ENCODE peak calls at places on chromosomes 6 and 20, in four cellular contexts. O is stimulated activated CD8-positive, alpha-beta memory T cell treated with anti-CD3 and anti-CD28 coated beads, Interleukin-2, amount 100 ng/mL, for 1 hour; B is activated CD4-positive, alpha-beta T cell treated with anti-CD3 and anti-CD28 coated beads, Interleukin-2, amount 50 U/mL, for 1 hour; S is astrocyte of the spinal cord. Z is an unnamed sample.

GRCh38 chr6:21653902-21654301 is 60.4 kb downstream of the SOX4 start:
- DNase-seq in S (no peak), O (no peak), B (no peak), Z (no peak)

GRCh38 chr6:41741625-41742490 is 5.3 kb downstream of the PGC start:
- DNase-seq in B (no peak), S (no peak), O (no peak), Z (no peak)

GRCh38 chr20:46639587-46639986 is 11.7 kb downstream of the SLC13A3 start:
- DNase-seq in B (no peak), S (no peak), O (no peak), Z (no peak)

GRCh38 chr20:58811334-58811733 is 39.4 kb downstream of the GNAS-AS1 start:
- DNase-seq in O (no peak), S (no peak), B (no peak), Z (no peak)

GRCh38 chr6:169427856-169428255 is 174.2 kb upstream of the THBS2 start:
- DNase-seq in B (no peak), O (no peak), S (peak), Z (no peak)

GRCh38 chr20:38242848-38243449 is 17.6 kb downstream of the KIAA1755 start:
- DNase-seq in O (no peak), S (no peak), B (no peak), Z (no peak)

GRCh38 chr6:146962332-146962731 is 241.9 kb upstream of the STXBP5 start:
- DNase-seq in S (no peak), O (no peak), B (no peak), Z (peak)

GRCh38 chr20:1373614-1374013 is 19.2 kb downstream of the FKBP1A start:
- DNase-seq in S (no peak), O (no peak), B (no peak), Z (no peak)

GRCh38 chr20:53608456-53609413 is 15.1 kb upstream of the ZNF217 start:
- DNase-seq in B (no peak), O (no peak), S (peak), Z (no peak)

GRCh38 chr6:25482996-25483395 is 169.0 kb upstream of the SCGN start:
- DNase-seq in B (no peak), O (no peak), S (no peak), Z (no peak)

GRCh38 chr20:45322952-45323383 is 14.9 kb upstream of the MATN4 start:
- DNase-seq in O (no peak), S (no peak), B (no peak), Z (peak)

GRCh38 chr20:49567421-49568256 is at the start of gene PTGIS:
- DNase-seq in O (no peak), S (no peak), B (no peak), Z (no peak)

GRCh38 chr20:17621229-17621968 is 51.5 kb downstream of the DSTN start:
- DNase-seq in S (no peak), B (no peak), O (no peak), Z (no peak)

GRCh38 chr6:117933471-117933870 is 26.4 kb downstream of the SLC35F1 start:
- DNase-seq in B (no peak), O (no peak), S (no peak), Z (no peak)

GRCh38 chr20:23435675-23436539 is 3.6 kb upstream of the CSTL1 start:
- DNase-seq in O (no peak), S (no peak), B (no peak), Z (no peak)

GRCh38 chr6:36545767-36546663 is 1.3 kb downstream of the STK38 start:
- DNase-seq in O (no peak), S (peak), B (no peak), Z (peak)

GRCh38 chr6:57013501-57013900 is 33.0 kb upstream of the KIAA1586 start:
- DNase-seq in O (no peak), S (peak), B (no peak), Z (peak)

GRCh38 chr6:37673436-37673835 is 24.2 kb downstream of the MDGA1 start:
- DNase-seq in O (no peak), B (no peak), S (no peak), Z (no peak)

GRCh38 chr6:161230339-161230738 is 43.5 kb downstream of the AGPAT4 start:
- DNase-seq in S (no peak), B (no peak), O (no peak), Z (no peak)

GRCh38 chr6:105270511-105270910 is 90.7 kb upstream of the POPDC3 start:
- DNase-seq in O (no peak), S (peak), B (no peak), Z (peak)

GRCh38 chr6:154961141-154961540 is 34.0 kb upstream of the TIAM2 start:
- DNase-seq in S (no peak), O (no peak), B (no peak), Z (no peak)

GRCh38 chr6:88666906-88667305 is 296.5 kb downstream of the RNGTT start:
- DNase-seq in O (no peak), S (no peak), B (no peak), Z (no peak)